ENCODE peak calls at places on chromosomes 13 and 19, in ten cellular contexts. One of them, this sample, is unnamed.

GRCh38 chr19:41156207-41156606 is 36.8 kb upstream of the CYP2S1 start:
- DNase-seq in HL-60: no peak
- DNase-seq in stomach: no peak
- DNase-seq in A673: no peak
- DNase-seq in CD4-positive, alpha-beta T cell: no peak
- DNase-seq in neuronal stem cell: no peak
- DNase-seq in tibial artery: no peak
- DNase-seq in heart left ventricle: no peak
- DNase-seq in caudate nucleus: no peak
- DNase-seq in fibroblast of lung: no peak
- DNase-seq in this sample: no peak

GRCh38 chr19:6069268-6069771 is 41.0 kb downstream of the RFX2 start:
- DNase-seq in HL-60: no peak
- DNase-seq in stomach: no peak
- DNase-seq in A673: no peak
- DNase-seq in CD4-positive, alpha-beta T cell: no peak
- DNase-seq in neuronal stem cell: no peak
- DNase-seq in tibial artery: no peak
- DNase-seq in heart left ventricle: no peak
- DNase-seq in caudate nucleus: no peak
- DNase-seq in fibroblast of lung: no peak
- DNase-seq in this sample: no peak

GRCh38 chr19:343941-344624 is 513 bp downstream of the MIER2 start:
- DNase-seq in HL-60: no peak
- DNase-seq in stomach: no peak
- DNase-seq in A673: peak; percentile 39
- DNase-seq in CD4-positive, alpha-beta T cell: no peak
- DNase-seq in neuronal stem cell: peak; percentile 39
- DNase-seq in tibial artery: no peak
- DNase-seq in heart left ventricle: no peak
- DNase-seq in caudate nucleus: no peak
- DNase-seq in fibroblast of lung: peak; percentile 14
- DNase-seq in this sample: no peak

GRCh38 chr13:103299079-103299478 is 232.9 kb upstream of the SLC10A2 start:
- DNase-seq in HL-60: no peak
- DNase-seq in stomach: no peak
- DNase-seq in A673: no peak
- DNase-seq in CD4-positive, alpha-beta T cell: no peak
- DNase-seq in neuronal stem cell: no peak
- DNase-seq in tibial artery: no peak
- DNase-seq in heart left ventricle: no peak
- DNase-seq in caudate nucleus: no peak
- DNase-seq in fibroblast of lung: no peak
- DNase-seq in this sample: no peak

GRCh38 chr19:35519291-35519690 is 5.8 kb upstream of the DMKN start:
- DNase-seq in HL-60: no peak
- DNase-seq in stomach: no peak
- DNase-seq in A673: no peak
- DNase-seq in CD4-positive, alpha-beta T cell: no peak
- DNase-seq in neuronal stem cell: no peak
- DNase-seq in tibial artery: no peak
- DNase-seq in heart left ventricle: no peak
- DNase-seq in caudate nucleus: no peak
- DNase-seq in fibroblast of lung: peak; percentile 7
- DNase-seq in this sample: no peak

GRCh38 chr19:29379257-29379986 is 146.4 kb upstream of the VSTM2B start:
- DNase-seq in HL-60: no peak
- DNase-seq in stomach: peak; percentile 16
- DNase-seq in A673: no peak
- DNase-seq in CD4-positive, alpha-beta T cell: no peak
- DNase-seq in neuronal stem cell: no peak
- DNase-seq in tibial artery: no peak
- DNase-seq in heart left ventricle: no peak
- DNase-seq in caudate nucleus: no peak
- DNase-seq in fibroblast of lung: no peak
- DNase-seq in this sample: no peak

GRCh38 chr19:37930416-37930815 is 23.4 kb downstream of the SIPA1L3 start:
- DNase-seq in HL-60: no peak
- DNase-seq in stomach: peak; percentile 56
- DNase-seq in A673: no peak
- DNase-seq in CD4-positive, alpha-beta T cell: no peak
- DNase-seq in neuronal stem cell: no peak
- DNase-seq in tibial artery: no peak
- DNase-seq in heart left ventricle: no peak
- DNase-seq in caudate nucleus: no peak
- DNase-seq in fibroblast of lung: peak; percentile 60
- DNase-seq in this sample: no peak

GRCh38 chr19:35977446-35978222 is 17.4 kb upstream of the SDHAF1 start:
- DNase-seq in HL-60: peak; percentile 36
- DNase-seq in stomach: no peak
- DNase-seq in A673: peak; percentile 69
- DNase-seq in CD4-positive, alpha-beta T cell: no peak
- DNase-seq in neuronal stem cell: no peak
- DNase-seq in tibial artery: no peak
- DNase-seq in heart left ventricle: no peak
- DNase-seq in caudate nucleus: no peak
- DNase-seq in fibroblast of lung: no peak
- DNase-seq in this sample: no peak

GRCh38 chr19:48481191-48481500 is 12.0 kb downstream of the CYTH2 start:
- DNase-seq in HL-60: no peak
- DNase-seq in stomach: no peak
- DNase-seq in A673: no peak
- DNase-seq in CD4-positive, alpha-beta T cell: no peak
- DNase-seq in neuronal stem cell: no peak
- DNase-seq in tibial artery: no peak
- DNase-seq in heart left ventricle: no peak
- DNase-seq in caudate nucleus: no peak
- DNase-seq in fibroblast of lung: peak; percentile 67
- DNase-seq in this sample: no peak
- H3K27ac ChIP-seq in HL-60: no peak overlapping the region
- H3K27ac ChIP-seq in stomach: peak overlapping the region; percentile 88
- H3K27ac ChIP-seq in A673: peak overlapping the region; percentile 60
- H3K27ac ChIP-seq in CD4-positive, alpha-beta T cell: peak overlapping the region; percentile 77
- H3K27ac ChIP-seq in neuronal stem cell: no peak overlapping the region
- H3K27ac ChIP-seq in tibial artery: peak overlapping the region; percentile 96
- H3K27ac ChIP-seq in heart left ventricle: peak overlapping the region; percentile 97
- H3K27ac ChIP-seq in caudate nucleus: peak overlapping the region; percentile 72
- H3K27ac ChIP-seq in fibroblast of lung: peak overlapping the region; percentile 50
- H3K27ac ChIP-seq in this sample: peak overlapping the region; percentile 98

GRCh38 chr13:40994581-40995230 is 24.4 kb downstream of the ELF1 start:
- DNase-seq in HL-60: no peak
- DNase-seq in stomach: no peak
- DNase-seq in A673: no peak
- DNase-seq in CD4-positive, alpha-beta T cell: no peak
- DNase-seq in neuronal stem cell: no peak
- DNase-seq in tibial artery: no peak
- DNase-seq in heart left ventricle: no peak
- DNase-seq in caudate nucleus: no peak
- DNase-seq in fibroblast of lung: no peak
- DNase-seq in this sample: no peak
- H3K27ac ChIP-seq in HL-60: peak overlapping the region; percentile 58
- H3K27ac ChIP-seq in stomach: peak overlapping the region; percentile 81
- H3K27ac ChIP-seq in A673: no peak overlapping the region
- H3K27ac ChIP-seq in CD4-positive, alpha-beta T cell: peak overlapping the region; percentile 49
- H3K27ac ChIP-seq in neuronal stem cell: no peak overlapping the region
- H3K27ac ChIP-seq in tibial artery: no peak overlapping the region
- H3K27ac ChIP-seq in heart left ventricle: no peak overlapping the region
- H3K27ac ChIP-seq in caudate nucleus: no peak overlapping the region
- H3K27ac ChIP-seq in fibroblast of lung: no peak overlapping the region
- H3K27ac ChIP-seq in this sample: no peak overlapping the region

GRCh38 chr19:49455729-49456128 is 2.7 kb downstream of the ALDH16A1 start:
- DNase-seq in HL-60: no peak
- DNase-seq in stomach: no peak
- DNase-seq in A673: no peak
- DNase-seq in CD4-positive, alpha-beta T cell: no peak
- DNase-seq in neuronal stem cell: no peak
- DNase-seq in tibial artery: no peak
- DNase-seq in heart left ventricle: no peak
- DNase-seq in caudate nucleus: no peak
- DNase-seq in fibroblast of lung: no peak
- DNase-seq in this sample: no peak

GRCh38 chr19:49456351-49456750 is 3.3 kb downstream of the ALDH16A1 start:
- DNase-seq in HL-60: no peak
- DNase-seq in stomach: no peak
- DNase-seq in A673: no peak
- DNase-seq in CD4-positive, alpha-beta T cell: no peak
- DNase-seq in neuronal stem cell: no peak
- DNase-seq in tibial artery: no peak
- DNase-seq in heart left ventricle: no peak
- DNase-seq in caudate nucleus: no peak
- DNase-seq in fibroblast of lung: no peak
- DNase-seq in this sample: no peak

GRCh38 chr19:49461656-49462055 is 8.6 kb downstream of the ALDH16A1 start:
- DNase-seq in HL-60: no peak
- DNase-seq in stomach: no peak
- DNase-seq in A673: no peak
- DNase-seq in CD4-positive, alpha-beta T cell: no peak
- DNase-seq in neuronal stem cell: no peak
- DNase-seq in tibial artery: no peak
- DNase-seq in heart left ventricle: no peak
- DNase-seq in caudate nucleus: no peak
- DNase-seq in fibroblast of lung: no peak
- DNase-seq in this sample: no peak

GRCh38 chr19:49459388-49459787 is 6.4 kb downstream of the ALDH16A1 start:
- DNase-seq in HL-60: no peak
- DNase-seq in stomach: no peak
- DNase-seq in A673: no peak
- DNase-seq in CD4-positive, alpha-beta T cell: no peak
- DNase-seq in neuronal stem cell: no peak
- DNase-seq in tibial artery: no peak
- DNase-seq in heart left ventricle: no peak
- DNase-seq in caudate nucleus: no peak
- DNase-seq in fibroblast of lung: no peak
- DNase-seq in this sample: no peak

DNA sequence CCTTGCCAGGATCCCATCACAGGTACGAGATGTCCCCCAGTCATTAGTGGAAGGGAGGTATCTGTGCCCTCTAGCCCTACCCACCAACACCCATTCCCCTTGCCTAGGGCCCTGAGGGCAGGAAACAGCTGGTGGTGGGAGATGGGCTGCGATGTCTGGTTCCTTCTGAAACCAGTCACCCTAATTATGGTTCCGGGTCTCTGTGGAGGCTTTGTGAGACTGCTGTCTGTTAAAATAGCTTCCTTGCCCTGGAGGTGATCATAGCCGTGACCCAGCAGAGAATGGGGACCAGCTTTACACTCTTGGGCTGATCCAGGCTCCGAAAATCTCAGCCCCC is 5.5 kb downstream of the ALDH16A1 start:
- DNase-seq in HL-60: no peak
- DNase-seq in stomach: no peak
- DNase-seq in A673: no peak
- DNase-seq in CD4-positive, alpha-beta T cell: no peak
- DNase-seq in neuronal stem cell: no peak
- DNase-seq in tibial artery: no peak
- DNase-seq in heart left ventricle: no peak
- DNase-seq in caudate nucleus: no peak
- DNase-seq in fibroblast of lung: no peak
- DNase-seq in this sample: no peak
- H3K27ac ChIP-seq in HL-60: no peak overlapping the region
- H3K27ac ChIP-seq in stomach: peak overlapping the region; percentile 97
- H3K27ac ChIP-seq in A673: no peak overlapping the region
- H3K27ac ChIP-seq in CD4-positive, alpha-beta T cell: peak overlapping the region; percentile 1
- H3K27ac ChIP-seq in neuronal stem cell: no peak overlapping the region
- H3K27ac ChIP-seq in tibial artery: no peak overlapping the region
- H3K27ac ChIP-seq in heart left ventricle: peak overlapping the region; percentile 49
- H3K27ac ChIP-seq in caudate nucleus: no peak overlapping the region
- H3K27ac ChIP-seq in fibroblast of lung: peak overlapping the region; percentile 28
- H3K27ac ChIP-seq in this sample: no peak overlapping the region

GRCh38 chr13:113859311-113860050 is 4.4 kb downstream of the GAS6 start:
- DNase-seq in HL-60: no peak
- DNase-seq in stomach: no peak
- DNase-seq in A673: no peak
- DNase-seq in CD4-positive, alpha-beta T cell: no peak
- DNase-seq in neuronal stem cell: no peak
- DNase-seq in tibial artery: no peak
- DNase-seq in heart left ventricle: no peak
- DNase-seq in caudate nucleus: no peak
- DNase-seq in fibroblast of lung: no peak
- DNase-seq in this sample: peak; percentile 1
- H3K27ac ChIP-seq in HL-60: no peak overlapping the region
- H3K27ac ChIP-seq in stomach: peak overlapping the region; percentile 92
- H3K27ac ChIP-seq in A673: no peak overlapping the region
- H3K27ac ChIP-seq in CD4-positive, alpha-beta T cell: no peak overlapping the region
- H3K27ac ChIP-seq in neuronal stem cell: peak overlapping the region; percentile 76
- H3K27ac ChIP-seq in tibial artery: peak overlapping the region; percentile 96
- H3K27ac ChIP-seq in heart left ventricle: peak overlapping the region; percentile 10
- H3K27ac ChIP-seq in caudate nucleus: no peak overlapping the region
- H3K27ac ChIP-seq in fibroblast of lung: no peak overlapping the region
- H3K27ac ChIP-seq in this sample: no peak overlapping the region

GRCh38 chr19:48493718-48494515 is 17.7 kb downstream of the LMTK3 start:
- DNase-seq in HL-60: no peak
- DNase-seq in stomach: no peak
- DNase-seq in A673: no peak
- DNase-seq in CD4-positive, alpha-beta T cell: no peak
- DNase-seq in neuronal stem cell: no peak
- DNase-seq in tibial artery: no peak
- DNase-seq in heart left ventricle: no peak
- DNase-seq in caudate nucleus: no peak
- DNase-seq in fibroblast of lung: no peak
- DNase-seq in this sample: no peak

GRCh38 chr19:48491793-48492123 is 19.9 kb downstream of the LMTK3 start:
- DNase-seq in HL-60: no peak
- DNase-seq in stomach: no peak
- DNase-seq in A673: no peak
- DNase-seq in CD4-positive, alpha-beta T cell: no peak
- DNase-seq in neuronal stem cell: no peak
- DNase-seq in tibial artery: no peak
- DNase-seq in heart left ventricle: no peak
- DNase-seq in caudate nucleus: no peak
- DNase-seq in fibroblast of lung: no peak
- DNase-seq in this sample: no peak

GRCh38 chr19:48492925-48493717 is 18.5 kb downstream of the LMTK3 start:
- DNase-seq in HL-60: peak; percentile 84
- DNase-seq in stomach: peak; percentile 98
- DNase-seq in A673: peak; percentile 98
- DNase-seq in CD4-positive, alpha-beta T cell: peak; percentile 80
- DNase-seq in neuronal stem cell: peak; percentile 95
- DNase-seq in tibial artery: peak; percentile 97
- DNase-seq in heart left ventricle: peak; percentile 97
- DNase-seq in caudate nucleus: peak; percentile 96
- DNase-seq in fibroblast of lung: peak; percentile 90
- DNase-seq in this sample: peak; percentile 95

GRCh38 chr19:48489608-48490216 is 20.5 kb downstream of the CYTH2 start:
- DNase-seq in HL-60: peak; percentile 69
- DNase-seq in stomach: peak; percentile 87
- DNase-seq in A673: peak; percentile 75
- DNase-seq in CD4-positive, alpha-beta T cell: peak; percentile 71
- DNase-seq in neuronal stem cell: no peak
- DNase-seq in tibial artery: peak; percentile 53
- DNase-seq in heart left ventricle: peak; percentile 68
- DNase-seq in caudate nucleus: no peak
- DNase-seq in fibroblast of lung: no peak
- DNase-seq in this sample: peak; percentile 71

GRCh38 chr19:48490980-48491792 is 20.4 kb downstream of the LMTK3 start:
- DNase-seq in HL-60: no peak
- DNase-seq in stomach: peak; percentile 56
- DNase-seq in A673: peak; percentile 78
- DNase-seq in CD4-positive, alpha-beta T cell: peak; percentile 57
- DNase-seq in neuronal stem cell: no peak
- DNase-seq in tibial artery: no peak
- DNase-seq in heart left ventricle: no peak
- DNase-seq in caudate nucleus: peak; percentile 35
- DNase-seq in fibroblast of lung: no peak
- DNase-seq in this sample: no peak
- H3K27ac ChIP-seq in HL-60: no peak overlapping the region
- H3K27ac ChIP-seq in stomach: peak overlapping the region; percentile 3
- H3K27ac ChIP-seq in A673: peak overlapping the region; percentile 76
- H3K27ac ChIP-seq in CD4-positive, alpha-beta T cell: no peak overlapping the region
- H3K27ac ChIP-seq in neuronal stem cell: peak overlapping the region; percentile 86
- H3K27ac ChIP-seq in tibial artery: no peak overlapping the region
- H3K27ac ChIP-seq in heart left ventricle: no peak overlapping the region
- H3K27ac ChIP-seq in caudate nucleus: no peak overlapping the region
- H3K27ac ChIP-seq in fibroblast of lung: no peak overlapping the region
- H3K27ac ChIP-seq in this sample: no peak overlapping the region